ENCODE peak calls at places on chromosomes 3 and 15, in eight cellular contexts. I is stimulated activated CD8-positive, alpha-beta memory T cell treated with anti-CD3 and anti-CD28 coated beads, Interleukin-12 subunit alpha, Interleukin-12 subunit beta, amount 100 ng/mL, for 4 hours; G is MG63; U is IMR-90; J is epithelial cell of prostate; W is psoas muscle; K is ELR; A is GM03348. S is an unnamed sample.

GRCh38 chr3:115239717-115240116 is 92.6 kb upstream of the ZBTB20 start:
- DNase-seq in I (no peak), G (peak; percentile 84), U (peak; percentile 100), J (peak; percentile 77), W (peak; percentile 33), K (peak; percentile 98), A (peak; percentile 76), S (peak; percentile 99)

GRCh38 chr3:123089611-123090301 is 22.9 kb downstream of the PDIA5 start:
- DNase-seq in I (no peak), G (peak; percentile 97), U (no peak), J (no peak), W (peak; percentile 63), K (no peak), A (peak; percentile 57), S (no peak)

GRCh38 chr15:60804986-60805949 is 326.3 kb upstream of the ICE2 start:
- DNase-seq in I (no peak), G (peak; percentile 97), U (peak; percentile 74), J (no peak), W (peak; percentile 62), K (peak; percentile 4), A (peak; percentile 70), S (peak; percentile 82)

GRCh38 chr15:30953731-30954378 is 37.6 kb downstream of the MTMR10 start:
- DNase-seq in I (no peak), G (peak; percentile 76), U (peak; percentile 96), J (peak; percentile 74), W (peak; percentile 22), K (peak; percentile 97), A (peak; percentile 87), S (peak; percentile 82)

GRCh38 chr3:142445816-142446254 is 2.0 kb downstream of the XRN1 start:
- DNase-seq in I (no peak), G (no peak), U (peak; percentile 53), J (no peak), W (no peak), K (peak; percentile 37), A (peak; percentile 18), S (peak; percentile 22)

GRCh38 chr3:117651271-117651670 is 941.7 kb downstream of the TUSC7 start:
- DNase-seq in I (no peak), G (no peak), U (no peak), J (no peak), W (no peak), K (no peak), A (peak; percentile 13), S (no peak)

GRCh38 chr3:132659000-132659369 is 624 bp downstream of the ACAD11 start:
- DNase-seq in I (no peak), G (peak; percentile 5), U (no peak), J (no peak), W (no peak), K (no peak), A (peak; percentile 24), S (no peak)

GRCh38 chr3:53579636-53580035 is 85.2 kb downstream of the CACNA1D start:
- DNase-seq in I (no peak), G (no peak), U (no peak), J (no peak), W (no peak), K (no peak), A (no peak), S (no peak)

GRCh38 chr15:81293728-81294500 is 30.0 kb downstream of the STARD5 start:
- DNase-seq in I (peak; percentile 59), G (no peak), U (no peak), J (no peak), W (no peak), K (no peak), A (no peak), S (no peak)

GRCh38 chr15:70558406-70559222 is 204.7 kb downstream of the UACA start:
- DNase-seq in I (no peak), G (no peak), U (no peak), J (no peak), W (no peak), K (no peak), A (no peak), S (no peak)

GRCh38 chr15:75723847-75724660 is 11.4 kb upstream of the CSPG4 start:
- DNase-seq in I (no peak), G (peak; percentile 86), U (peak; percentile 96), J (peak; percentile 70), W (peak; percentile 85), K (peak; percentile 89), A (peak; percentile 94), S (peak; percentile 97)

GRCh38 chr3:185401319-185401955 is 38.5 kb downstream of the MAP3K13 start:
- DNase-seq in I (no peak), G (no peak), U (peak; percentile 57), J (no peak), W (no peak), K (peak; percentile 24), A (no peak), S (peak; percentile 2)

GRCh38 chr3:14997941-14998340 is 50.6 kb downstream of the NR2C2 start:
- DNase-seq in I (no peak), G (no peak), U (no peak), J (no peak), W (no peak), K (no peak), A (no peak), S (no peak)

GRCh38 chr15:68218847-68219798 is 10.4 kb downstream of the CLN6 start:
- DNase-seq in I (no peak), G (no peak), U (no peak), J (no peak), W (no peak), K (no peak), A (no peak), S (no peak)

GRCh38 chr3:85502148-85502875 is 543.5 kb downstream of the CADM2 start:
- DNase-seq in I (no peak), G (no peak), U (no peak), J (no peak), W (no peak), K (no peak), A (no peak), S (no peak)

GRCh38 chr3:70753572-70753971 is 441.1 kb upstream of the MDFIC2 start:
- DNase-seq in I (no peak), G (no peak), U (no peak), J (no peak), W (no peak), K (no peak), A (no peak), S (no peak)

GRCh38 chr3:43048470-43048869 is 57.4 kb downstream of the POMGNT2 start:
- DNase-seq in I (no peak), G (no peak), U (no peak), J (no peak), W (no peak), K (no peak), A (no peak), S (no peak)

GRCh38 chr3:162897286-162897685 is 1400.7 kb downstream of the OTOL1 start:
- DNase-seq in I (no peak), G (no peak), U (no peak), J (no peak), W (no peak), K (no peak), A (no peak), S (no peak)

GRCh38 chr3:142385078-142385477 is 62.8 kb downstream of the XRN1 start:
- DNase-seq in I (no peak), G (no peak), U (no peak), J (no peak), W (no peak), K (no peak), A (no peak), S (no peak)

GRCh38 chr3:13414040-13414729 is 5.9 kb downstream of the NUP210 start:
- DNase-seq in I (peak; percentile 55), G (peak; percentile 26), U (no peak), J (no peak), W (peak; percentile 33), K (no peak), A (no peak), S (no peak)

GRCh38 chr3:48047841-48048456 is 31.7 kb upstream of the MAP4 start:
- DNase-seq in I (no peak), G (no peak), U (peak; percentile 72), J (no peak), W (no peak), K (no peak), A (no peak), S (peak; percentile 53)

GRCh38 chr15:95604634-95605036 is 725.9 kb upstream of the NR2F2 start:
- DNase-seq in I (no peak), G (no peak), U (peak; percentile 94), J (no peak), W (no peak), K (peak; percentile 45), A (peak; percentile 56), S (peak; percentile 96)

GRCh38 chr3:196620228-196620627 is 19.3 kb upstream of the NRROS start:
- DNase-seq in I (no peak), G (no peak), U (no peak), J (no peak), W (peak; percentile 37), K (peak; percentile 55), A (no peak), S (peak; percentile 24)

GRCh38 chr3:50675179-50676030 is 678 bp downstream of the DOCK3 start:
- DNase-seq in I (peak; percentile 37), G (peak; percentile 9), U (no peak), J (no peak), W (peak; percentile 33), K (no peak), A (peak; percentile 32), S (no peak)

GRCh38 chr3:149547954-149548728 is 73.6 kb downstream of the TM4SF4 start:
- DNase-seq in I (no peak), G (peak; percentile 91), U (peak; percentile 90), J (no peak), W (peak; percentile 43), K (peak; percentile 85), A (peak; percentile 74), S (peak; percentile 92)

GRCh38 chr15:87349181-87349580 is 907.4 kb downstream of the NTRK3 start:
- DNase-seq in I (no peak), G (no peak), U (peak; percentile 42), J (no peak), W (no peak), K (peak; percentile 57), A (no peak), S (peak; percentile 29)

S was measured in fibroblast of pulmonary artery.